ENCODE peak calls at places on chromosome 18, in six cellular contexts. P, H, K, I, X and D are unnamed samples.

GRCh38 chr18:23354625-23355024 is 98.5 kb upstream of the RIOK3 start:
- DNase-seq in P (no peak), H (no peak), K (no peak), I (peak), X (peak), D (no peak)

GRCh38 chr18:12335503-12335902 is 27.5 kb downstream of the TUBB6 start:
- DNase-seq in P (no peak), H (no peak), K (no peak), I (no peak), X (no peak), D (no peak)

GRCh38 chr18:55385770-55386169 is 202.2 kb downstream of the TCF4 start:
- DNase-seq in P (no peak), H (peak), K (no peak), I (no peak), X (no peak), D (no peak)

GRCh38 chr18:70221156-70221910 is 15.8 kb upstream of the RTTN start:
- DNase-seq in P (no peak), H (no peak), K (no peak), I (no peak), X (no peak), D (no peak)

GRCh38 chr18:2188258-2188657 is 383.0 kb downstream of the METTL4 start:
- DNase-seq in P (no peak), H (no peak), K (no peak), I (no peak), X (no peak), D (no peak)

GRCh38 chr18:24831871-24832665 is 371.6 kb downstream of the HRH4 start:
- DNase-seq in P (no peak), H (no peak), K (no peak), I (no peak), X (no peak), D (no peak)

GRCh38 chr18:23864620-23865019 is 149.9 kb upstream of the TTC39C start:
- DNase-seq in P (no peak), H (no peak), K (no peak), I (no peak), X (no peak), D (peak)

GRCh38 chr18:28078849-28079248 is 98.1 kb downstream of the CDH2 start:
- DNase-seq in P (no peak), H (no peak), K (no peak), I (no peak), X (no peak), D (no peak)

GRCh38 chr18:33157893-33158292 is 282.6 kb downstream of the CCDC178 start:
- DNase-seq in P (no peak), H (no peak), K (no peak), I (no peak), X (no peak), D (no peak)

GRCh38 chr18:10514621-10515020 is 11.2 kb upstream of the NAPG start:
- DNase-seq in P (no peak), H (no peak), K (no peak), I (no peak), X (no peak), D (no peak)

GRCh38 chr18:25239636-25240468 is 112.1 kb downstream of the ZNF521 start:
- DNase-seq in P (no peak), H (no peak), K (no peak), I (peak), X (peak), D (no peak)

GRCh38 chr18:41905786-41906527 is 49.1 kb upstream of the PIK3C3 start:
- DNase-seq in P (no peak), H (no peak), K (no peak), I (no peak), X (no peak), D (no peak)

GRCh38 chr18:63588869-63589268 is 1.7 kb downstream of the SERPINB13 start:
- DNase-seq in P (no peak), H (no peak), K (no peak), I (no peak), X (no peak), D (no peak)

GRCh38 chr18:14221689-14222088 is 89.5 kb upstream of the ZNF519 start:
- DNase-seq in P (no peak), H (no peak), K (peak), I (no peak), X (no peak), D (no peak)

GRCh38 chr18:64330161-64330560 is 181.3 kb upstream of the LINC00305 start:
- DNase-seq in P (no peak), H (no peak), K (peak), I (peak), X (peak), D (peak)

GRCh38 chr18:54948350-54948837 is 10.9 kb downstream of the CCDC68 start:
- DNase-seq in P (no peak), H (no peak), K (no peak), I (no peak), X (no peak), D (no peak)

GRCh38 chr18:5058768-5059539 is 138.1 kb downstream of the AKAIN1 start:
- DNase-seq in P (no peak), H (no peak), K (peak), I (no peak), X (no peak), D (peak)

GRCh38 chr18:36372902-36373301 is 75.4 kb downstream of the FHOD3 start:
- DNase-seq in P (peak), H (peak), K (no peak), I (peak), X (peak), D (peak)
- TF ChIP-seq CTCF in P (peak), H (peak), K (peak), I (peak), X (peak), D (peak)

DNA sequence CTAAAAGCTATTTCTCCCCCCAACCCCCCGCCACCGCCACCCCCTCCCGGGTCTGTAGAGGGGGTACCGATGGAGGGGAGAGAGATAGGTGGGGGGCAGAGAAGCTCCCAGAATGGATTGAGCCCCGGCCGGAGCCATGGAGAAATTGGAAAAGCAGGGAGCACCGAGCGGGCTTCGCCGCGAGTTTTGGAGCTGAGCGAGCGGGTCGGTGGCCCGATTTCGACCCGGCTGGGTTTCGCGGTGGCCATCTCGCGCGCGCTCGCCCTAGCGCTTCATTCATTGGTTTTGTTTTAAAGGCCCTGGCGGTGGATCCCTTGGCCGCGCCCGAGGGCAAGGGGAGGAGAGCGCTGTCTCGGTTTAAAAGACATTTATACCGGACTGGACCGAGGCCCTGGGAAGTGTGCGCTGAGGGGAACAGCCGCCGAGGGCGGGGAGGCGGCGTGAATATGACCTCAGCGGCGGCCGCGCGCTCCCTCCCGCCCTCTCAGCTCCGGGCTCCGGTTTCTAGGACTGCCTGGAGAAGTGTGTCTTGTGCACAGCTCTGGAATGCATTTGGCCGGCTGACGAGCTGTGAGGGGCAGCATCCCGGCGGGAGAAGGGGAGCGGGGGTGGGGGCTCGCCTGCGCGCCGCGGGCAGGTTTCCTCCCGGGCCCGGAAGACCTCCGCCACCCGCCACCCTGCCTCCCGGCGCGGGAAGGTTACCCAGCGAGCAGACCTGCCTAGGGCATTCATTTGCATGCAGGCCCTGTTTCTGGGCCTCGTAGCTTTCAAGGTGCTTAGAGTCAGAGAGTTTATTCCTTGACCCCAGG is 1.7 kb upstream of the SMAD7 start:
- DNase-seq in P (peak), H (peak), K (peak), I (peak), X (peak), D (peak)
- TF ChIP-seq CTCF in P (no peak), H (no peak), K (no peak), I (no peak), X (no peak), D (no peak)

GRCh38 chr18:65968605-65969004 is 217.8 kb downstream of the CDH7 start:
- DNase-seq in P (no peak), H (no peak), K (no peak), I (no peak), X (no peak), D (no peak)
- TF ChIP-seq CTCF in P (no peak), H (peak), K (peak), I (no peak), X (peak), D (no peak)

GRCh38 chr18:76689646-76690264 is 132.6 kb upstream of the ZNF236 start:
- DNase-seq in P (no peak), H (no peak), K (no peak), I (no peak), X (no peak), D (no peak)
- TF ChIP-seq CTCF in P (no peak), H (no peak), K (no peak), I (no peak), X (peak), D (no peak)

GRCh38 chr18:48956378-48956777 is 5.6 kb upstream of the SMAD7 start:
- DNase-seq in P (no peak), H (no peak), K (no peak), I (peak), X (peak), D (no peak)

GRCh38 chr18:48958951-48959350 is 8.2 kb upstream of the SMAD7 start:
- DNase-seq in P (no peak), H (no peak), K (no peak), I (no peak), X (no peak), D (no peak)

GRCh38 chr18:48959551-48959920 is 8.8 kb upstream of the SMAD7 start:
- DNase-seq in P (no peak), H (no peak), K (no peak), I (no peak), X (no peak), D (no peak)

GRCh38 chr18:48957136-48957535 is 6.4 kb upstream of the SMAD7 start:
- DNase-seq in P (no peak), H (no peak), K (no peak), I (peak), X (no peak), D (no peak)

GRCh38 chr18:48957616-48958015 is 6.9 kb upstream of the SMAD7 start:
- DNase-seq in P (no peak), H (no peak), K (no peak), I (no peak), X (no peak), D (no peak)
- TF ChIP-seq CTCF in P (no peak), H (no peak), K (no peak), I (no peak), X (no peak), D (no peak)

DNA sequence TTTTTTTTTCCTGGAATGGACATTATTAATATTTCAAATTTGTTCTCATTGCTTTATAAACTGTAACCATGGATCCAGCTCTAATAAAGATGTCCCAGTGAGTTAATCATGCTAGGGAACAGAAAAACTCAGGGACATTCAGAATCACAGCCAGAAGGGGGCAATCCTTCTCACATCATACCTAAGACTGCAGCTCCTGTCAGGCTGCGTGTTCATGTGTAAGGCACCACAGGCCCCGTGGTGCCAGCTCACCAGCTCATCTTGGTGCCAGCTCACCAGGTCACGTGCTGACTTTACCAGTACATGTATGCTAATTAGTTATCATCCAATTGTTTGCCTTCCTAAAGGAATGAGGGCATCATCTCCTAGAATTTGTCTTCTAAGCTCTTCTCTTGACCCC is 84.7 kb upstream of the NEDD4L start:
- DNase-seq in P (peak), H (peak), K (peak), I (peak), X (peak), D (peak)
- TF ChIP-seq CTCF in P (peak), H (no peak), K (peak), I (peak), X (peak), D (peak)

DNA sequence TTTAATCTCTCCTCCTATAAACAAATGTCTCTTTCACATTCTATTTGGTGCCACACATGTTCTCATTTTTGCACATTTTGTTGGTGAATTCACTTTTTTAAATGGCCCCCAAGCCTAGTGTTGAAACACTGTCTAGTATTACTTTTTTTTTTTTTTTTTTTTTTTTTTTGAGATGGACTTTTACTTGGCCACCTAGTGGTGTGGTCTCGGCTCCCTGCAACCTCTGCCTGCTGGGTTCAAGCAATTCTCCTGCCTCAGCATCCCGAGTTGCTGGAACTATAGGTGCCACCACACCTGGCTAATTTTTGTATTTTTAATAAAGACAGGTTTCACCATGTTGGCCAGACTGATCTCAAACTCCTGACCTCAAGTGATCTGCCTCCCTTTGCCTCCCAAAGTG is 273.8 kb upstream of the SLC14A2 start:
- DNase-seq in P (no peak), H (no peak), K (no peak), I (no peak), X (no peak), D (no peak)
- TF ChIP-seq CTCF in P (no peak), H (peak), K (no peak), I (no peak), X (peak), D (no peak)

GRCh38 chr18:78903436-78904178 is 76.0 kb upstream of the SALL3 start:
- DNase-seq in P (no peak), H (no peak), K (no peak), I (no peak), X (no peak), D (no peak)

GRCh38 chr18:78906066-78906465 is 73.6 kb upstream of the SALL3 start:
- DNase-seq in P (no peak), H (no peak), K (no peak), I (no peak), X (no peak), D (no peak)

GRCh38 chr18:78905334-78905733 is 74.3 kb upstream of the SALL3 start:
- DNase-seq in P (no peak), H (no peak), K (no peak), I (no peak), X (no peak), D (no peak)

GRCh38 chr18:78902795-78903435 is 76.7 kb upstream of the SALL3 start:
- DNase-seq in P (no peak), H (no peak), K (no peak), I (no peak), X (no peak), D (no peak)

GRCh38 chr18:78904179-78904531 is 75.5 kb upstream of the SALL3 start:
- DNase-seq in P (no peak), H (no peak), K (no peak), I (no peak), X (no peak), D (no peak)
- TF ChIP-seq CTCF in P (no peak), H (no peak), K (no peak), I (no peak), X (no peak), D (no peak)

DNA sequence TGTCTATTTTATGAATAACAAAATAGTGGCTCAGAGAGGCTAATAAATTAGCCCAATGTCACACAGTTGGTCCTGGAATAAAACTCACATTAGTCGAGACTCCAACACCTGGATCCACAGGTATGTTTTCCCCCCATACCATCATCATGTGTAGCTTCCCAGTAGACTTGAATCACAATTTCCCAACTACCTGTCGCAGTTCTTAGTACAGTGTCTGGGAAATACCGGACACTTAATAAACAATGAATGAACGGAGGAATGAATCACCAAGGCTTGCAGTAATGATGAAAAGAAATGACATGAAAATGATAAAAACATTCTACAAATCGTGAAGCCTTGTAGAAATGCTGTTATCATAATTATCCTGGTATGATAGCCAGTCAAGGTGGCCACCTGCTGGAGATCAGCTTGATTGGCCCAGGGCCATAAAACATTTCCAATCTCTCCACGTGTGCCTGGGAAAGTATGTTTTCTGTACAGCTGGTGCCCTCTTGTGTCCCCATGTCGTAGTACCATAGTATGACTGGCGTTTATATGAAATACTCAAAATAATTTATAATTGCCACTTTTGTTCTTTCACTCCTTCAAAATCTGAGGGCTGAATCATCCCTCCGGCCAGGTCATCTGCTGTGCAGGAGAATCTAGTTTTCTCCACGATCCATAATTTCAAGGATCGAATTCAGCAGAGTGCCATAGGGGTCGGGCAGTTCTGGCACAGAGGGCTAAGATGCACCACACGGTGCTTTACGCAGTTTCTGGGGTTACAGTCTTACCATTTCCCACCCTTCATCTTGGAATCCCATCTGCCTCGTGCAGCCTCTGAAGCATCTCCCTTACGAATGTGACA is 95.4 kb downstream of the LAMA1 start:
- DNase-seq in P (peak), H (peak), K (no peak), I (peak), X (peak), D (peak)
- TF ChIP-seq CTCF in P (peak), H (peak), K (no peak), I (peak), X (peak), D (peak)

DNA sequence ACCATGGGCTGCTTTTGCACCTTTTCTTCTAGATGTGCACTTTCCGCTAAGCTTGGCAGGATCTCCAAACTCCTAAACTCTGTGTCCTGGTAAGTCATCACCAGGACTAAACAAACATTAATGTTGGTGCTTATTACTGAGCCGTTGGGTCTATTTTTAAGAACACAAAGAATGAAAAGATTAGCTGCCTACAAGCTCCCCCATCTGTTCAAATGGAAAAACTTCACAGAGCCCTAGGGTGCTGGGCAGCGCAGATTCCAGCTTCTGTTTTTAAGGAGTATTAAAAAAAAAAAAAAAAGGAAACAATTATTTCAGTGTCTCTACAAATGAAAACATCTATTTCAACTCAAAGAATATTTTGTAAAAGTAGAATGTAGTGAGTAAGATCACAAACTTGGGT is 97.8 kb upstream of the AQP4 start:
- DNase-seq in P (no peak), H (no peak), K (no peak), I (peak), X (peak), D (no peak)
- TF ChIP-seq CTCF in P (no peak), H (no peak), K (no peak), I (no peak), X (peak), D (no peak)